ENCODE peak calls at places on chromosomes 1 and 21, in nine cellular contexts. T is coronary artery; H is GM06990; N is CD8-positive, alpha-beta memory T cell; W is IMR-90; G is transverse colon; Z is mammary epithelial cell; Q is fibroblast of mammary gland; I is SJSA1. D is an unnamed sample.

GRCh38 chr21:15687208-15687607 is 42.6 kb upstream of the USP25 start:
- DNase-seq in I (peak), Z (peak), T (no peak), H (no peak), G (no peak), Q (peak), N (no peak), W (peak), D (no peak)

GRCh38 chr1:110476028-110476765 is 25.2 kb downstream of the PROK1 start:
- DNase-seq in I (no peak), Q (no peak), N (no peak), W (no peak), Z (no peak), H (no peak), G (no peak), T (no peak), D (no peak)

GRCh38 chr1:236129315-236129714 is 13.0 kb upstream of the GPR137B start:
- DNase-seq in H (no peak), Z (no peak), Q (no peak), T (no peak), G (no peak), N (no peak), I (no peak), W (no peak), D (no peak)

GRCh38 chr1:114153621-114154145 is at the start of gene SYT6:
- DNase-seq in Z (no peak), T (no peak), Q (no peak), G (no peak), H (no peak), N (no peak), W (no peak), I (no peak), D (peak)

GRCh38 chr1:185768371-185768770 is 34.2 kb downstream of the HMCN1 start:
- DNase-seq in I (no peak), G (no peak), Z (peak), Q (no peak), T (no peak), W (no peak), H (no peak), N (no peak), D (no peak)

GRCh38 chr1:189033171-189033570 is 1444.5 kb downstream of the BRINP3 start:
- DNase-seq in T (no peak), Z (no peak), I (no peak), H (no peak), Q (no peak), N (no peak), G (no peak), W (no peak), D (no peak)

GRCh38 chr1:80375662-80376061 is 1369.1 kb upstream of the ADGRL4 start:
- DNase-seq in Z (peak), H (no peak), W (peak), Q (peak), N (no peak), G (no peak), I (no peak), T (no peak), D (peak)

GRCh38 chr1:241311056-241311746 is 45.8 kb downstream of the RGS7 start:
- DNase-seq in Z (no peak), W (peak), N (no peak), I (no peak), G (no peak), H (no peak), T (no peak), Q (peak), D (peak)

GRCh38 chr1:21331752-21332480 is 41.7 kb upstream of the ECE1 start:
- DNase-seq in Z (no peak), W (no peak), N (no peak), H (no peak), I (no peak), Q (no peak), G (peak), T (no peak), D (no peak)

GRCh38 chr1:112833806-112834205 is 118.7 kb upstream of the PPM1J start:
- DNase-seq in N (no peak), H (no peak), W (peak), G (no peak), T (no peak), I (no peak), Z (no peak), Q (no peak), D (no peak)

GRCh38 chr1:113872219-113872934 is 865 bp upstream of the PTPN22 start:
- DNase-seq in H (no peak), Q (no peak), Z (no peak), N (peak), I (no peak), W (no peak), G (no peak), T (no peak), D (no peak)

GRCh38 chr21:37642493-37642892 is 273.8 kb downstream of the KCNJ6 start:
- DNase-seq in W (no peak), N (peak), I (no peak), H (no peak), Z (peak), G (no peak), T (no peak), Q (no peak), D (no peak)

GRCh38 chr1:212687811-212688210 is 11.8 kb downstream of the BATF3 start:
- DNase-seq in H (no peak), I (no peak), Z (no peak), Q (no peak), T (no peak), W (no peak), G (no peak), N (no peak), D (no peak)

GRCh38 chr1:156337052-156337887 is 822 bp downstream of the CCT3 start:
- DNase-seq in Q (peak), N (no peak), G (no peak), H (no peak), T (no peak), Z (peak), W (peak), I (no peak), D (peak)

GRCh38 chr21:35239811-35240219 is 190.7 kb upstream of the RUNX1 start:
- DNase-seq in I (no peak), G (no peak), Q (peak), W (no peak), T (no peak), H (no peak), N (no peak), Z (no peak), D (no peak)

GRCh38 chr1:236692722-236693121 is 6.4 kb downstream of the ACTN2 start:
- DNase-seq in N (no peak), G (no peak), Z (no peak), H (no peak), T (no peak), Q (no peak), I (no peak), W (no peak), D (no peak)

GRCh38 chr1:82019512-82019911 is 218.8 kb downstream of the ADGRL2 start:
- DNase-seq in N (no peak), Z (no peak), I (no peak), W (no peak), H (no peak), Q (no peak), G (no peak), T (no peak), D (no peak)

GRCh38 chr1:113040718-113041412 is 32.1 kb upstream of the LRIG2 start:
- DNase-seq in Q (no peak), Z (no peak), I (no peak), N (no peak), T (no peak), G (no peak), W (no peak), H (no peak), D (no peak)

DNA sequence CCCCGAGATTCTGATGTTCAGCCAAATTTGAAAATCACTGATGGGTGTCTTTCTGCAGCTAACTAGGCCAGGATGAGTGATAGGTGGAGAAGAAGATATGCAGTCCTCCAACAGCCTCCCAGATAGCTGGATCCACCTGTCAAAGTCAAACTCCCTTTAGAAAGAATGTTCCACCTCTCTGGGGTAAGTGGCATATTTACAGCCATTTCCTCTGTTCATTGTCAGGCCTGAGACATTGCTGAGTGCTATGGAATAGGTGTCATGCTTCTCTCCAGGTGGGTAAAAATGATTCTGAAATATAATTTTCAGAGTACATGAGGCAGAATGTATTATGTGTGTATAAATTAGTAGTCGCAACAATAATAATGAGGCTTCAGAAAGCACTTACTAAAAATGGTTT is 316.8 kb downstream of the TTLL7 start:
- DNase-seq in Q (no peak), G (no peak), H (no peak), I (no peak), T (no peak), W (no peak), N (no peak), Z (no peak), D (no peak)
- H3K4me3 ChIP-seq in Q (no peak), G (no peak), H (no peak), I (no peak), T (no peak), W (no peak), N (no peak), Z (no peak), D (no peak)

DNA sequence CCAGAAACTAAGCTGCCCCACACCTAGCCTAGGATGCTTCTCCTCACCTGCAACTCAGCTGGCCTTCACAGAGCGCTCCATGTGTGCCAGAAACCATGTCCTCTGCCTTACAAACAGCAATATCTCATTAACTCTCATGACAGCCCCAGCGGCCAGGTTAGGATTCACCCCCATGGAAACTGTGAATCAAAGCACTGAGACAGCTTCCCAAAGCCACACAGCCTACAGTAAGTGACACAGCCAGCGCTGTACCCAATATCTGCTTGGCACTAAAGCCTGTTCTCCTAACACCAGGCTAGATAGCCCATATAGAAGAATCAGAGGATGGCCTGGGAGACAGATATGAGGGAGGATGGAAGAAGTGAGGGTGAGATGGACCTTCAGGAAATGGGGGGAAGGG is 13.5 kb downstream of the KCNN3 start:
- DNase-seq in I (no peak), N (no peak), G (no peak), Z (no peak), H (no peak), T (no peak), W (no peak), Q (no peak), D (no peak)
- H3K4me3 ChIP-seq in I (no peak), N (no peak), G (no peak), Z (no peak), H (peak), T (no peak), W (no peak), Q (no peak), D (no peak)

DNA sequence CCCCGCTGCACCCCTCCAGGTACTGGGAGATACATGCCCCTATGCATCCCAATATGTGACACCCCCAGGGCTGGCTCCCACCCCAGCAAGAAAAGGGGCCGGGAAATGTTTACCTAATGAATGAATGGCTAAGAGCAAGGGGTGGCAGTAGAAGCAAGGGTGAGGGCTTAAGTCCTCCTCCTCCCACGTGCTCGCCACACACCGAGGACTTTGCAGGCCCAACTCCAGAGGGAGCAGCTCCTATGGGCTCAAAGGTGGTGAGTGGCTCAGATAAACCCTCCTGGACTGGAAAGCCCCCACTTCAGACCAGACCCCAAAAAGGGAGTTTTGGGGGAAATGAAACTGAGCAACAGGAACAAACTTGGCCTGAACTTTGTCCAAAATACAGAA is 11.4 kb downstream of the SLC45A3 start:
- DNase-seq in G (no peak), Q (peak), W (no peak), T (no peak), N (no peak), I (no peak), Z (no peak), H (peak), D (no peak)
- H3K4me3 ChIP-seq in G (no peak), Q (no peak), W (no peak), T (no peak), N (no peak), I (no peak), Z (no peak), H (no peak), D (no peak)

GRCh38 chr1:155137129-155137528 is 1.5 kb downstream of the SLC50A1 start:
- DNase-seq in T (no peak), G (no peak), H (no peak), W (no peak), Q (no peak), I (no peak), Z (no peak), N (no peak), D (no peak)
- H3K4me3 ChIP-seq in T (peak), G (no peak), H (peak), W (peak), Q (peak), I (no peak), Z (no peak), N (peak), D (peak)

GRCh38 chr1:41643422-41643821 is 158.9 kb upstream of the EDN2 start:
- DNase-seq in N (no peak), H (no peak), Q (no peak), I (no peak), G (peak), W (no peak), Z (no peak), T (peak), D (no peak)
- H3K4me3 ChIP-seq in N (no peak), H (no peak), Q (no peak), I (no peak), G (no peak), W (no peak), Z (no peak), T (no peak), D (no peak)

DNA sequence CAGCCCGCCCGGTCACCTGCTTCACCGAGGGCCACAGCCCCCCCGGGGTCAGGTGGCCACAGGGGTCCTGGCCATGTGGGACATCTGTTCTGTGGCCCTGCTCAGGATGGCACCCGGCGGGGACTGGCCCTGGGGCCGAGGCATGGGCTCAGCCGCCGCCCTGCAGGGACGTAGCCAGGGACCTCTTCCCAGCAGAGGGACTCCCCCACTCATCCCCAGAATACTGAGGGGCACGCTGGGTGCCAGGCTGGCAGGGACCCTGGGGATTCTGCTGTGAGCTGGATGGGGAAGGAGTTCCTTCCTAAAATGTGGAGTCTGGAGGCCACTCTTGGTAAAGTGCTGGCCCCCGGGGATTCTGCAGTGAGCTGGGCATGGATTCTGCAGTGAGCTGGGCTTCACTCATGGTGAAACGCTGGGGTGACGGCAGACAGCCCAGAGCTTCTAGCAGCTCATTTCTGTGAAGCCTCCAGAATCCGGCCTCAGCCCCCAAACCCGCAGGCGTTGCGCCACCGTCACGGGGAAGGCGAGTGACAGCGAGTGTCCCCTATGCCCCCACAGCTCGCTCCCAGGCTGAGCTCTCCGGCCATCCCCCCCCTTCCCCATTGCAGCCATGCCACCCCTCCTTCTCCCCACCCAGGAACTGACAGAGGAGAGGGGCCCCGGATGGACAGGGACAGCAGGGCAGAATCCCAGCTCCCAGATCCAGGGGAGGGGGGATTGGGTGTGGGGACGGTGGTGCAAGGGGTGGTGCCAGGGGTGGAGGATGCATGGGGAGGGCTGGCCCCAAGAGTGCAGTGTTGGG is 1.4 kb downstream of the ITGB2 start:
- DNase-seq in Z (no peak), T (no peak), I (no peak), H (no peak), W (no peak), Q (no peak), G (no peak), N (no peak), D (no peak)
- H3K4me3 ChIP-seq in Z (no peak), T (peak), I (no peak), H (peak), W (no peak), Q (no peak), G (no peak), N (peak), D (no peak)